ENCODE peak calls at places on chromosomes 7 and 10, in nine cellular contexts. K is colonic mucosa, Q is lower lobe of right lung, G is body of pancreas, A is stomach, F is MM.1S, P is fibroblast of villous mesenchyme, L is heart right ventricle, J is NT2/D1. W is an unnamed sample.

GRCh38 chr10:117339569-117339968 is 35.7 kb downstream of the PDZD8 start:
- DNase-seq in K (no peak), Q (no peak), G (no peak), A (no peak), F (no peak), P (peak), L (no peak), J (no peak), W (no peak)

GRCh38 chr7:15832996-15833395 is 146.5 kb upstream of the MEOX2 start:
- DNase-seq in K (peak), Q (no peak), G (no peak), A (no peak), F (no peak), P (peak), L (peak), J (no peak), W (no peak)

GRCh38 chr10:75956624-75957023 is 525.2 kb downstream of the LRMDA start:
- DNase-seq in K (no peak), Q (no peak), G (no peak), A (no peak), F (no peak), P (no peak), L (no peak), J (no peak), W (no peak)

GRCh38 chr7:18276380-18276779 is 219.2 kb upstream of the HDAC9 start:
- DNase-seq in K (no peak), Q (no peak), G (no peak), A (no peak), F (no peak), P (no peak), L (no peak), J (no peak), W (no peak)

GRCh38 chr10:16155761-16156322 is 281.0 kb upstream of the PTER start:
- DNase-seq in K (no peak), Q (no peak), G (no peak), A (no peak), F (no peak), P (no peak), L (no peak), J (peak), W (no peak)

GRCh38 chr10:17206210-17206709 is 4.8 kb upstream of the TRDMT1 start:
- DNase-seq in K (no peak), Q (no peak), G (no peak), A (no peak), F (no peak), P (peak), L (no peak), J (no peak), W (peak)

GRCh38 chr10:131947631-131948347 is 33.9 kb downstream of the BNIP3 start:
- DNase-seq in K (no peak), Q (no peak), G (peak), A (no peak), F (no peak), P (peak), L (no peak), J (no peak), W (no peak)

GRCh38 chr7:122885583-122886356 is 490 bp downstream of the CADPS2 start:
- DNase-seq in K (peak), Q (peak), G (peak), A (peak), F (peak), P (peak), L (peak), J (peak), W (no peak)

GRCh38 chr10:89469517-89469916 is 55.1 kb downstream of the IFIT5 start:
- DNase-seq in K (no peak), Q (no peak), G (no peak), A (no peak), F (no peak), P (no peak), L (no peak), J (no peak), W (no peak)

GRCh38 chr10:3747248-3747960 is 37.6 kb downstream of the KLF6 start:
- DNase-seq in K (no peak), Q (no peak), G (no peak), A (no peak), F (no peak), P (no peak), L (no peak), J (no peak), W (no peak)

GRCh38 chr10:11863353-11864105 is 40.4 kb downstream of the PROSER2 start:
- DNase-seq in K (no peak), Q (no peak), G (no peak), A (peak), F (peak), P (no peak), L (no peak), J (no peak), W (peak)

GRCh38 chr10:35910234-35910633 is 268.1 kb upstream of the FZD8 start:
- DNase-seq in K (no peak), Q (no peak), G (no peak), A (no peak), F (no peak), P (peak), L (no peak), J (no peak), W (no peak)

GRCh38 chr7:74373536-74373935 is 80.2 kb upstream of the GTF2IRD1 start:
- DNase-seq in K (no peak), Q (no peak), G (no peak), A (no peak), F (no peak), P (no peak), L (no peak), J (no peak), W (no peak)

GRCh38 chr7:74372511-74373111 is 81.1 kb upstream of the GTF2IRD1 start:
- DNase-seq in K (no peak), Q (no peak), G (no peak), A (no peak), F (no peak), P (peak), L (peak), J (no peak), W (no peak)

GRCh38 chr7:74375726-74376220 is 77.9 kb upstream of the GTF2IRD1 start:
- DNase-seq in K (no peak), Q (no peak), G (no peak), A (no peak), F (no peak), P (no peak), L (no peak), J (no peak), W (no peak)

GRCh38 chr7:74372060-74372408 is 81.7 kb upstream of the GTF2IRD1 start:
- DNase-seq in K (no peak), Q (no peak), G (no peak), A (no peak), F (no peak), P (no peak), L (no peak), J (no peak), W (no peak)

DNA sequence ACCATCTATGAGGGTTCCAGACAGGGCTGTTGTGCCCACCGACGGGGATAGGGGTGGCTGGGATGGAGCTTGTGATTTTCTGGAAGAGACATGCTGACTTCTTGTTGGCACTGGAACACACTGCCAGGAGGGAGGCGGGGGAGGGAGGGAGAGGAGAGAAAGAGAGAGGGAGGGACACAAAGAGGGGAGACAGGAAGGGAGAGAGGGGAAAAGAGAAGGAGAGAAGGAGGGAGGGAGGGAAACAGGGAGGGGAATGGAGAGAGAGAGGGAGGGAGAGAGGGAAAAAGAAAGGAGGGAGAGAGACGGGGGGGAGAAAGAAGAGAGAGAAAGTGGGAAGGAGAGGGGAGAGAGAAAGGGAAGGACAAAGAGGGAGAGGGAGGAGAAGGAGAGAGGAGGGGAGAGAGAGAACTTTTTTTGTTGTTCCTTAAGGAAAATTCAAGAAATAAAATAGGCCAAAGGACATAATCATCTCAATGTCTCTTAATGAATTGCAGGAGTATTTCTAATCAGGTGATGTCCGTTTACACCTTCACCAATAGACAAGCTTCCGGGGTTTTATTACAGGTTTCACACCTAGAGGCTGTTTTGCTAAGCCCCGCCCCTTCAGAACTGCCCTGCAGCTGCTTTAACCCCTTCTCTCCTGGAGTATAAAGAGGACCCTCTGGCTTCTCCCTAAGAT is 82.2 kb upstream of the GTF2IRD1 start:
- DNase-seq in K (peak), Q (no peak), G (peak), A (peak), F (peak), P (no peak), L (no peak), J (no peak), W (no peak)
- H3K4me3 ChIP-seq in K (no peak), Q (no peak), G (no peak), A (peak), F (peak), P (no peak), L (no peak), J (peak), W (no peak)

DNA sequence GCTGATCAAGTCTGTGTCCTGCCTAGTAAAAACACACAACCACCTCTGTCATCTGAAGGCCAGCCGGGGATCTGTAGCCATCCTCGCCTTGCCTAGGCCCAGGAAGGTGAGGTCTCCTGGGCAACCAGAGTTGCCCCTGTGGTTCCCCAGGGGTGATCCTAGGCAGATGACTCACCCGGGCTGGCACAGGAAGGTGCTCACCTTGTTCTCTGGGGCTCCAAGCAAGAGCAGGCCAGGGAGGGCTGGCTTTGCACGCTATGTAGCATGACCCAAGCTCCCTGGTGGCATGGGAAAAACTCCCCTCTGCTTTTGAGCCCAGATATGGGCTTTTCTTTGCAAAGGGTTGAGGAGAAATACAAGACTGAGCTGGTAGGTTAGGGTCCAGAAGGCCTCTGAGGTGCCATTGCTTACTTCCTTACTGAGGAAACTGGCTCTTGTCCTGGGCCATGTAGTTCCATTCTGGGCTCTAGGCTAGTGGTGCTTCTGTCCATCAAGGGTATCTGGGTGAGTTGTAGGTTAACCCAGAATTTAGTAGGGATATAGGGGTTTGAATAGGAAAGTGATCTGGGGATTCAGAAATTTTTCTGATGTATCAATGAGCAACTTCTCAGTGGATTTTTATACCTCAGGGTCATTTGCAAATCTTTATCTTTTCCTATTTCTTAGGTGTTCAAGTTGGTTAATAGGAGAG is 112.0 kb downstream of the NT5C2 start:
- DNase-seq in K (no peak), Q (no peak), G (no peak), A (no peak), F (no peak), P (no peak), L (no peak), J (no peak), W (no peak)
- H3K4me3 ChIP-seq in K (no peak), Q (no peak), G (no peak), A (no peak), F (no peak), P (no peak), L (no peak), J (no peak), W (no peak)

GRCh38 chr7:70619130-70619529 is 512.8 kb upstream of the GALNT17 start:
- DNase-seq in K (peak), Q (no peak), G (no peak), A (no peak), F (no peak), P (no peak), L (no peak), J (no peak), W (no peak)
- H3K4me3 ChIP-seq in K (no peak), Q (no peak), G (no peak), A (no peak), F (no peak), P (no peak), L (no peak), J (no peak), W (no peak)

GRCh38 chr10:13890617-13891541 is 304.1 kb downstream of the PRPF18 start:
- DNase-seq in K (no peak), Q (peak), G (no peak), A (no peak), F (no peak), P (peak), L (no peak), J (no peak), W (peak)
- H3K4me3 ChIP-seq in K (peak), Q (peak), G (peak), A (peak), F (no peak), P (peak), L (peak), J (peak), W (peak)

GRCh38 chr10:49187950-49188761 is at the start of gene TMEM273:
- DNase-seq in K (peak), Q (peak), G (peak), A (peak), F (peak), P (no peak), L (peak), J (no peak), W (no peak)
- H3K4me3 ChIP-seq in K (peak), Q (peak), G (no peak), A (peak), F (peak), P (no peak), L (peak), J (no peak), W (no peak)

GRCh38 chr10:6068006-6068405 is 5.8 kb upstream of the IL2RA start:
- DNase-seq in K (no peak), Q (no peak), G (peak), A (no peak), F (no peak), P (no peak), L (no peak), J (no peak), W (no peak)
- H3K4me3 ChIP-seq in K (no peak), Q (no peak), G (no peak), A (no peak), F (no peak), P (no peak), L (no peak), J (no peak), W (peak)

GRCh38 chr10:133241501-133242205 is 4.0 kb downstream of the VENTX start:
- DNase-seq in K (no peak), Q (no peak), G (no peak), A (no peak), F (peak), P (no peak), L (no peak), J (no peak), W (no peak)
- H3K4me3 ChIP-seq in K (peak), Q (peak), G (no peak), A (peak), F (peak), P (no peak), L (no peak), J (no peak), W (peak)

DNA sequence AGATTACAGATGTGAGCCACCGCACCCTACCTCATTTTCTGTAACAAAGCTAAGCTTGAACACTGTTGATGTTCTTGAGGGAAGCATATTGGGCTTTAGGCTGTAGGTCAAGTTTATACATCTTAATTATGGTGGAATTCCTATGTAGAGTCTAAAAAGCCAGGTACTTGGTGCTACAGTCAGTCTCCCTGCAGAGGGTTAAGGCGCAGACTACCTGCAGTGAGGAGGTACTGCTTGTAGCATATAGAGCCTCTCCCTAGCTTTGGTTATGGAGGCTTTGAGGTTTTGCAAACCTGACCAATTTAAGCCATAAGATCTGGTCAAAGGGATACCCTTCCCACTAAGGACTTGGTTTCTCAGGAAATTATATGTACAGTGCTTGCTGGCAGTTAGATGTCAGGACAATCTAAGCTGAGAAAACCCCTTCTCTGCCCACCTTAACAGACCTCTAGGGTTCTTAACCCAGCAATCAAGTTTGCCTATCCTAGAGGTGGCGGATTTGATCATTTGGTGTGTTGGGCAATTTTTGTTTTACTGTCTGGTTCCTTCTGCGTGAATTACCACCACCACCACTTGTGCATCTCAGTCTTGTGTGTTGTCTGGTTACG is 6.0 kb downstream of the PPIA start:
- DNase-seq in K (no peak), Q (no peak), G (no peak), A (no peak), F (no peak), P (no peak), L (no peak), J (no peak), W (no peak)
- H3K4me3 ChIP-seq in K (no peak), Q (no peak), G (no peak), A (no peak), F (no peak), P (no peak), L (no peak), J (no peak), W (no peak)

GRCh38 chr10:73911553-73912004 is 647 bp downstream of the PLAU start:
- DNase-seq in K (peak), Q (no peak), G (no peak), A (no peak), F (no peak), P (peak), L (no peak), J (no peak), W (no peak)

GRCh38 chr10:73916761-73917470 is 6.0 kb downstream of the PLAU start:
- DNase-seq in K (peak), Q (no peak), G (no peak), A (no peak), F (peak), P (peak), L (no peak), J (no peak), W (no peak)

GRCh38 chr10:73910764-73911552 is at the start of gene PLAU:
- DNase-seq in K (peak), Q (peak), G (peak), A (peak), F (no peak), P (peak), L (peak), J (no peak), W (peak)

GRCh38 chr10:73915206-73915851 is 4.4 kb downstream of the PLAU start:
- DNase-seq in K (no peak), Q (no peak), G (no peak), A (no peak), F (no peak), P (no peak), L (no peak), J (no peak), W (no peak)

GRCh38 chr10:73914036-73914435 is 3.1 kb downstream of the PLAU start:
- DNase-seq in K (no peak), Q (no peak), G (no peak), A (no peak), F (no peak), P (no peak), L (no peak), J (no peak), W (no peak)
- H3K4me3 ChIP-seq in K (no peak), Q (no peak), G (no peak), A (no peak), F (no peak), P (no peak), L (no peak), J (no peak), W (no peak)